ENCODE peak calls at places on chromosome 21, in seven cellular contexts. P, F, W, K, V, E and X are unnamed samples.

GRCh38 chr21:42456457-42456856 is 39.6 kb downstream of the RSPH1 start:
- DNase-seq in F (no peak), V (no peak), E (no peak), K (no peak), W (no peak), P (no peak), X (no peak)

GRCh38 chr21:45074048-45074817 is at the start of gene ADARB1:
- DNase-seq in W (peak; percentile 96), V (peak; percentile 85), P (peak; percentile 40), F (peak; percentile 45), K (no peak), E (peak; percentile 68), X (peak; percentile 63)

GRCh38 chr21:46397211-46397905 is 61.3 kb upstream of the DIP2A start:
- DNase-seq in E (no peak), W (no peak), K (no peak), F (no peak), V (no peak), P (no peak), X (no peak)

GRCh38 chr21:33541105-33541711 is 709 bp downstream of the GART start:
- DNase-seq in P (no peak), V (no peak), W (peak; percentile 24), E (no peak), F (peak; percentile 13), K (no peak), X (no peak)

GRCh38 chr21:39180429-39181019 is 2.7 kb downstream of the PSMG1 start:
- DNase-seq in E (no peak), V (no peak), F (no peak), P (no peak), K (no peak), W (no peak), X (no peak)

GRCh38 chr21:20424943-20425342 is 573.3 kb upstream of the NCAM2 start:
- DNase-seq in W (no peak), V (no peak), K (no peak), E (no peak), F (no peak), P (no peak), X (no peak)

GRCh38 chr21:41632748-41633475 is 125.0 kb upstream of the TMPRSS2 start:
- DNase-seq in E (peak; percentile 57), F (no peak), K (no peak), P (no peak), V (no peak), W (no peak), X (no peak)

GRCh38 chr21:34870246-34870645 is 178.9 kb downstream of the RUNX1 start:
- DNase-seq in P (no peak), K (no peak), E (no peak), V (no peak), W (no peak), F (no peak), X (no peak)

GRCh38 chr21:45590246-45590725 is 48.0 kb upstream of the SLC19A1 start:
- DNase-seq in W (peak; percentile 94), E (peak; percentile 74), P (no peak), F (no peak), V (peak; percentile 62), K (no peak), X (peak; percentile 9)

GRCh38 chr21:24850121-24850520 is 757.2 kb downstream of the MRPL39 start:
- DNase-seq in F (no peak), K (no peak), P (no peak), E (no peak), V (no peak), W (no peak), X (no peak)

GRCh38 chr21:42538479-42539275 is 25.0 kb downstream of the SLC37A1 start:
- DNase-seq in K (no peak), F (no peak), E (no peak), P (no peak), V (no peak), W (peak; percentile 46), X (no peak)

GRCh38 chr21:34344058-34344425 is 19.8 kb upstream of the KCNE2 start:
- DNase-seq in E (no peak), W (no peak), F (no peak), V (no peak), P (no peak), K (no peak), X (no peak)

GRCh38 chr21:34580181-34580700 is 34.7 kb downstream of the RCAN1 start:
- DNase-seq in V (peak; percentile 50), P (no peak), F (no peak), K (no peak), W (no peak), E (peak; percentile 56), X (no peak)

GRCh38 chr21:32956257-32956656 is 69.5 kb upstream of the OLIG2 start:
- DNase-seq in V (no peak), K (peak; percentile 62), F (no peak), E (no peak), W (no peak), P (no peak), X (no peak)

GRCh38 chr21:42542596-42542995 is 28.9 kb downstream of the SLC37A1 start:
- DNase-seq in V (no peak), P (no peak), K (no peak), E (no peak), F (no peak), W (no peak), X (no peak)

GRCh38 chr21:22189278-22189677 is 1191.1 kb downstream of the NCAM2 start:
- DNase-seq in V (no peak), E (no peak), F (no peak), K (no peak), P (no peak), W (no peak), X (no peak)

GRCh38 chr21:31351973-31352372 is 7.9 kb upstream of the TIAM1 start:
- DNase-seq in E (no peak), W (no peak), V (no peak), K (no peak), F (no peak), P (no peak), X (no peak)

GRCh38 chr21:16588433-16588860 is 858.7 kb downstream of the USP25 start:
- DNase-seq in E (peak; percentile 52), W (peak; percentile 69), F (no peak), K (no peak), P (peak; percentile 75), V (peak; percentile 62), X (no peak)

GRCh38 chr21:32578107-32578691 is 7.1 kb downstream of the TCP10L start:
- DNase-seq in W (peak; percentile 44), E (peak; percentile 26), P (no peak), V (peak; percentile 11), K (peak; percentile 40), F (peak; percentile 19), X (no peak)

GRCh38 chr21:37266515-37267221 is 466 bp downstream of the VPS26C start:
- DNase-seq in E (no peak), F (peak; percentile 70), W (peak; percentile 50), V (peak; percentile 64), P (no peak), K (peak; percentile 39), X (peak; percentile 83)

GRCh38 chr21:35473496-35473895 is 424.4 kb upstream of the RUNX1 start:
- DNase-seq in E (no peak), V (no peak), P (no peak), F (no peak), K (no peak), W (no peak), X (no peak)

GRCh38 chr21:26443867-26444266 is 129.2 kb downstream of the CYYR1 start:
- DNase-seq in V (no peak), P (no peak), E (no peak), W (no peak), K (no peak), F (no peak), X (no peak)

GRCh38 chr21:38973552-38973951 is 167.8 kb downstream of the ETS2 start:
- DNase-seq in V (no peak), E (no peak), F (no peak), K (no peak), P (no peak), W (no peak), X (no peak)

GRCh38 chr21:31098576-31099005 is 60.3 kb upstream of the KRTAP19-8 start:
- DNase-seq in K (peak; percentile 75), P (no peak), F (peak; percentile 62), W (peak; percentile 86), V (peak; percentile 74), E (peak; percentile 73), X (peak; percentile 22)

GRCh38 chr21:16644690-16645089 is 868.2 kb upstream of the CXADR start:
- DNase-seq in E (no peak), K (no peak), V (no peak), F (no peak), W (no peak), P (no peak), X (no peak)

GRCh38 chr21:34706337-34706736 is 37.5 kb downstream of the CLIC6 start:
- DNase-seq in K (no peak), F (no peak), P (no peak), E (no peak), W (no peak), V (no peak), X (no peak)

GRCh38 chr21:44958471-44959191 is 18.8 kb downstream of the SLX9 start:
- DNase-seq in F (no peak), P (no peak), V (no peak), E (peak; percentile 54), K (no peak), W (no peak), X (no peak)

GRCh38 chr21:20875741-20876140 is 122.5 kb upstream of the NCAM2 start:
- DNase-seq in F (no peak), P (no peak), V (peak; percentile 5), E (no peak), W (no peak), K (no peak), X (no peak)

GRCh38 chr21:14889080-14889805 is 175.6 kb downstream of the NRIP1 start:
- DNase-seq in W (no peak), E (no peak), P (no peak), K (no peak), V (no peak), F (peak; percentile 35), X (no peak)

GRCh38 chr21:31397515-31397926 is 53.5 kb upstream of the TIAM1 start:
- DNase-seq in P (no peak), V (no peak), K (peak; percentile 15), W (no peak), F (no peak), E (no peak), X (peak; percentile 26)

GRCh38 chr21:32332463-32332951 is 33.9 kb downstream of the MRAP start:
- DNase-seq in E (no peak), F (no peak), V (no peak), W (no peak), K (no peak), P (no peak), X (no peak)

GRCh38 chr21:46111857-46112730 is 14.2 kb downstream of the COL6A2 start:
- DNase-seq in P (no peak), K (no peak), F (no peak), W (no peak), E (peak; percentile 4), V (no peak), X (no peak)

GRCh38 chr21:27291006-27291405 is 324.1 kb upstream of the ADAMTS5 start:
- DNase-seq in E (no peak), F (no peak), W (no peak), K (no peak), V (no peak), P (no peak), X (no peak)